ENCODE peak calls at places on chromosomes 12 and 14, in six cellular contexts. Z is fibroblast of lung; F is thoracic aorta; V is EH; J is mucosa of descending colon; A is activated effector memory CD4-positive, alpha-beta T cell treated with anti-CD3 and anti-CD28 coated beads, Interleukin-2, amount 50 U/mL, for 16 hours. H is an unnamed sample.

GRCh38 chr12:26937443-26937862 is 328 bp downstream of the INTS13 start:
- DNase-seq in Z (no peak), F (no peak), V (no peak), J (no peak), A (no peak), H (no peak)

GRCh38 chr14:98548071-98548686 is 723.8 kb downstream of the BCL11B start:
- DNase-seq in Z (no peak), F (no peak), V (no peak), J (no peak), A (peak; percentile 62), H (no peak)

GRCh38 chr12:67111182-67111581 is 158.0 kb upstream of the CAND1 start:
- DNase-seq in Z (no peak), F (no peak), V (no peak), J (no peak), A (no peak), H (no peak)

GRCh38 chr14:105379946-105380345 is 18.4 kb upstream of the TEX22 start:
- DNase-seq in Z (no peak), F (no peak), V (no peak), J (peak; percentile 18), A (no peak), H (no peak)

GRCh38 chr14:104237651-104238423 is 99.5 kb downstream of the KIF26A start:
- DNase-seq in Z (no peak), F (no peak), V (no peak), J (peak; percentile 18), A (peak; percentile 38), H (no peak)

GRCh38 chr12:31773867-31774266 is 45.0 kb upstream of the AMN1 start:
- DNase-seq in Z (peak; percentile 27), F (no peak), V (no peak), J (no peak), A (no peak), H (no peak)

GRCh38 chr14:71231521-71232393 is 324.5 kb downstream of the PCNX1 start:
- DNase-seq in Z (no peak), F (no peak), V (no peak), J (no peak), A (no peak), H (no peak)

GRCh38 chr12:70576341-70577282 is 60.6 kb downstream of the PTPRB start:
- DNase-seq in Z (peak; percentile 81), F (no peak), V (peak; percentile 84), J (no peak), A (no peak), H (peak; percentile 68)

GRCh38 chr14:74290415-74290814 is 12.3 kb downstream of the ABCD4 start:
- DNase-seq in Z (peak; percentile 10), F (no peak), V (peak; percentile 35), J (no peak), A (no peak), H (peak; percentile 27)

GRCh38 chr12:47067778-47068431 is 11.5 kb upstream of the PCED1B start:
- DNase-seq in Z (no peak), F (no peak), V (peak; percentile 59), J (no peak), A (no peak), H (no peak)

GRCh38 chr14:32006267-32007110 is 70.6 kb upstream of the ARHGAP5 start:
- DNase-seq in Z (peak; percentile 48), F (no peak), V (no peak), J (no peak), A (no peak), H (no peak)

GRCh38 chr12:42981379-42981778 is 391.8 kb upstream of the PRICKLE1 start:
- DNase-seq in Z (peak; percentile 91), F (no peak), V (peak; percentile 72), J (no peak), A (no peak), H (no peak)

GRCh38 chr14:92969470-92970232 is 46.7 kb downstream of the CHGA start:
- DNase-seq in Z (no peak), F (no peak), V (no peak), J (no peak), A (no peak), H (no peak)

GRCh38 chr12:115584156-115584555 is 693.3 kb downstream of the MED13L start:
- DNase-seq in Z (no peak), F (no peak), V (no peak), J (no peak), A (no peak), H (no peak)

GRCh38 chr12:113473942-113474341 is 2.3 kb upstream of the LHX5 start:
- DNase-seq in Z (no peak), F (no peak), V (peak; percentile 18), J (no peak), A (no peak), H (no peak)

GRCh38 chr14:74978416-74978947 is 23.1 kb upstream of the PGF start:
- DNase-seq in Z (no peak), F (no peak), V (peak; percentile 73), J (no peak), A (peak; percentile 31), H (no peak)

GRCh38 chr14:35406811-35407630 is 2.5 kb upstream of the NFKBIA start:
- DNase-seq in Z (peak; percentile 59), F (no peak), V (peak; percentile 76), J (no peak), A (no peak), H (peak; percentile 64)

GRCh38 chr14:100554696-100555320 is 32.4 kb downstream of the BEGAIN start:
- DNase-seq in Z (no peak), F (no peak), V (no peak), J (no peak), A (no peak), H (no peak)

GRCh38 chr12:25311501-25311900 is 60.8 kb upstream of the KRAS start:
- DNase-seq in Z (peak; percentile 31), F (no peak), V (peak; percentile 49), J (no peak), A (no peak), H (no peak)

GRCh38 chr12:107368586-107368985 is 275.2 kb upstream of the CRY1 start:
- DNase-seq in Z (no peak), F (no peak), V (no peak), J (no peak), A (peak; percentile 82), H (no peak)

GRCh38 chr12:41190360-41190759 is 2.2 kb downstream of the PDZRN4 start:
- DNase-seq in Z (peak; percentile 20), F (no peak), V (peak; percentile 1), J (no peak), A (no peak), H (peak; percentile 34)

GRCh38 chr12:68769941-68770340 is 24.0 kb downstream of the SLC35E3 start:
- DNase-seq in Z (no peak), F (no peak), V (no peak), J (no peak), A (no peak), H (no peak)

GRCh38 chr12:122238861-122239260 is 13.0 kb upstream of the DIABLO start:
- DNase-seq in Z (no peak), F (no peak), V (no peak), J (no peak), A (no peak), H (no peak)

GRCh38 chr12:116094475-116094874 is 183.0 kb downstream of the MED13L start:
- DNase-seq in Z (no peak), F (no peak), V (no peak), J (no peak), A (no peak), H (no peak)

GRCh38 chr12:630656-631632 is 32.3 kb downstream of the NINJ2 start:
- DNase-seq in Z (no peak), F (no peak), V (no peak), J (peak; percentile 76), A (peak; percentile 89), H (peak; percentile 28)

GRCh38 chr14:105364100-105364708 is 34.1 kb upstream of the TEX22 start:
- DNase-seq in Z (peak; percentile 73), F (no peak), V (peak; percentile 82), J (peak; percentile 59), A (peak; percentile 76), H (no peak)

GRCh38 chr14:69044965-69045555 is 66.0 kb upstream of the ACTN1 start:
- DNase-seq in Z (peak; percentile 94), F (peak; percentile 29), V (peak; percentile 56), J (no peak), A (no peak), H (peak; percentile 82)